ENCODE peak calls at places on chromosomes 1 and 21, in four cellular contexts. P, T, Z and H are unnamed samples.

GRCh38 chr1:199551967-199552565 is 475.4 kb upstream of the NR5A2 start:
- DNase-seq in P (peak), T (peak), Z (no peak), H (no peak)

GRCh38 chr1:155254228-155254713 is 1.0 kb downstream of the ENTREP3 start:
- DNase-seq in P (no peak), T (no peak), Z (no peak), H (no peak)

GRCh38 chr1:21338568-21339401 is 48.5 kb upstream of the ECE1 start:
- DNase-seq in P (peak), T (no peak), Z (no peak), H (no peak)

GRCh38 chr1:211329764-211330201 is 3.1 kb downstream of the TRAF5 start:
- DNase-seq in P (no peak), T (no peak), Z (no peak), H (no peak)

GRCh38 chr21:35002879-35003722 is 46.0 kb downstream of the RUNX1 start:
- DNase-seq in P (peak), T (peak), Z (no peak), H (no peak)

GRCh38 chr1:93177991-93178390 is 2.2 kb downstream of the TMED5 start:
- DNase-seq in P (no peak), T (no peak), Z (no peak), H (no peak)

GRCh38 chr1:94096797-94097549 is 24.0 kb downstream of the ABCA4 start:
- DNase-seq in P (peak), T (no peak), Z (no peak), H (no peak)

GRCh38 chr1:116911166-116911553 is 1.4 kb downstream of the PTGFRN start:
- DNase-seq in P (no peak), T (no peak), Z (no peak), H (no peak)

GRCh38 chr1:204950353-204951001 is 79.8 kb downstream of the NFASC start:
- DNase-seq in P (no peak), T (no peak), Z (peak), H (no peak)

GRCh38 chr1:156129687-156130577 is 15.4 kb downstream of the LMNA start:
- DNase-seq in P (peak), T (peak), Z (peak), H (peak)

GRCh38 chr1:110850632-110851031 is 22.3 kb upstream of the CD53 start:
- DNase-seq in P (no peak), T (no peak), Z (no peak), H (no peak)

GRCh38 chr1:117060441-117061317 is 553 bp downstream of the TTF2 start:
- DNase-seq in P (no peak), T (no peak), Z (no peak), H (no peak)

GRCh38 chr1:224851850-224852261 is 77.6 kb upstream of the DNAH14 start:
- DNase-seq in P (no peak), T (no peak), Z (no peak), H (no peak)

GRCh38 chr1:121586369-121587229 is 401.8 kb downstream of the SRGAP2C start:
- DNase-seq in P (no peak), T (no peak), Z (no peak), H (no peak)

GRCh38 chr1:228547464-228547792 is 60.2 kb downstream of the RNF187 start:
- DNase-seq in P (no peak), T (no peak), Z (no peak), H (no peak)

GRCh38 chr1:183783896-183784637 is 20.9 kb upstream of the RGL1 start:
- DNase-seq in P (peak), T (no peak), Z (peak), H (no peak)

GRCh38 chr1:223341111-223341510 is 22.9 kb downstream of the SUSD4 start:
- DNase-seq in P (no peak), T (no peak), Z (peak), H (no peak)

GRCh38 chr1:154770897-154771594 is 99.0 kb downstream of the KCNN3 start:
- DNase-seq in P (no peak), T (no peak), Z (no peak), H (no peak)

GRCh38 chr1:160781914-160782689 is 13.9 kb upstream of the LY9 start:
- DNase-seq in P (no peak), T (no peak), Z (no peak), H (no peak)

GRCh38 chr1:84146375-84147032 is 2.4 kb downstream of the PRKACB start:
- DNase-seq in P (no peak), T (peak), Z (no peak), H (no peak)

GRCh38 chr1:75172556-75172955 is 38.4 kb downstream of the LHX8 start:
- DNase-seq in P (no peak), T (no peak), Z (no peak), H (no peak)